ENCODE peak calls at places on chromosome 21, in six cellular contexts. Z, Q, L, V, A and O are unnamed samples.

GRCh38 chr21:25350056-25350455 is 257.2 kb downstream of the MRPL39 start:
- DNase-seq in L (no peak), A (peak), V (no peak), Z (no peak), Q (no peak), O (no peak)

GRCh38 chr21:14482165-14482564 is 64.0 kb downstream of the SAMSN1 start:
- DNase-seq in Q (no peak), A (no peak), Z (no peak), V (peak), L (no peak), O (no peak)

GRCh38 chr21:38244885-38245869 is 11.6 kb upstream of the KCNJ15 start:
- DNase-seq in A (peak), Z (peak), Q (no peak), V (no peak), L (no peak), O (no peak)

GRCh38 chr21:39502631-39503030 is 50.9 kb downstream of the SH3BGR start:
- DNase-seq in A (no peak), V (no peak), Z (no peak), L (no peak), Q (no peak), O (no peak)

GRCh38 chr21:15826908-15827601 is 97.3 kb downstream of the USP25 start:
- DNase-seq in Q (no peak), A (no peak), Z (no peak), L (no peak), V (peak), O (no peak)

GRCh38 chr21:37208056-37208705 is 59.0 kb downstream of the VPS26C start:
- DNase-seq in A (no peak), Q (no peak), Z (no peak), L (peak), V (peak), O (peak)

GRCh38 chr21:33069994-33070811 is at the start of gene OLIG1:
- DNase-seq in A (peak), Q (no peak), Z (no peak), L (peak), V (no peak), O (no peak)

GRCh38 chr21:33299181-33299752 is 25.5 kb upstream of the IFNAR1 start:
- DNase-seq in Q (no peak), A (no peak), L (no peak), V (no peak), Z (peak), O (no peak)

GRCh38 chr21:27572681-27573080 is 605.8 kb upstream of the ADAMTS5 start:
- DNase-seq in A (peak), L (no peak), Q (no peak), V (no peak), Z (peak), O (no peak)

GRCh38 chr21:35441868-35442582 is 392.9 kb upstream of the RUNX1 start:
- DNase-seq in L (no peak), V (no peak), Q (no peak), A (no peak), Z (no peak), O (no peak)
- TF ChIP-seq CTCF in L (no peak), V (no peak), Q (no peak), A (peak), Z (no peak), O (no peak)

DNA sequence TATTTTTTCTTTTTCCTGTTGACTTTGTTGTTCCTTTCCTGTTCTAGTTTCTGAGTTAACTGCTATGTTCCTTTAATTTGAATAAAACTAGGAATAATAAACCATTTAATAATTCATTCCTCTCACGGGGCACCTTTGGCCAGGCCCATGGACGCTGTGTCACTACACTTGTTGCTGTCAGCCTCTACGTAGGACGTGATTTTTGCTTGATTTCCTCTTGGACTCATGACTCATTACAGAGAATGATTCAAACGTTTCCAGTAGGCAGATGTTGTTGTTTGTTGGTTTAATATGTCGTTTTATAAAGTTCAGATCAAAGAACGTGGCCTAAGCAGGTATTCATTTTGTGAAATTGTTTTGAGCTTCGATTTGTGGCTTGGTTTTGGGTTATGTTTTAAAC is 9.1 kb upstream of the SLC19A1 start:
- DNase-seq in A (peak), L (peak), V (no peak), Q (no peak), Z (peak), O (no peak)
- H3K4me3 ChIP-seq in A (no peak), L (no peak), V (no peak), Q (no peak), Z (no peak), O (no peak)

DNA sequence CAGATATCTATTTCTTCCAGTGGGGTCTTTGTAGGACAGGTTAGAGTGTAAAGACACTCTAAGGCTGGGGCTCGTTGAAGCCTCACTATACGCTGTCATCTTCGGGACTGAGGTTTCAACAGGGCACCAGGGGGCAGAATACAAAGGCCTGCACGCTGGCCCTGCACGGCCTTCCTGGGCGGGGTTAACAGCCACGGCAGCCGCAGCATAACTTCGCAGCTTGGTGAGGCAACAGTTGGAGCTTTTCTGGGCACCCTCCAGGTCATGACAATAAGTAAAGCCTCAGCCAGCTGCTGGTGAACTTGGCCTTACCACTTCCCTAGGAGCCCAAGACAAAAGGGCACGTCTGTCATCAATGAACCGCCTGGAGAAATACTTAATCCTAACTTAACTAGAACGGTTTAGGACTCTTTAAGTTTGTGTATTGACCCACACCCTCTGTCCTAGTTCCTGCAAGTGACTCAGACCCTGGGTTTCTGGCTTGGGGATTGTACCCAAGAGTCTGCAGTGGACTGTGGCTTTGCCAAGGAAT is 2.3 kb upstream of the RUNX1 start:
- DNase-seq in V (peak), L (peak), A (peak), Q (peak), Z (peak), O (peak)
- TF ChIP-seq CTCF in V (peak), L (peak), A (peak), Q (no peak), Z (peak), O (no peak)

GRCh38 chr21:43618940-43619339 is 40.3 kb downstream of the HSF2BP start:
- DNase-seq in Q (no peak), V (no peak), L (no peak), Z (peak), A (no peak), O (no peak)
- H3K4me3 ChIP-seq in Q (no peak), V (no peak), L (no peak), Z (no peak), A (no peak), O (no peak)